ENCODE peak calls at places on chromosome 19, in four cellular contexts. S, D, P and K are unnamed samples. For H3K4me1, the result is how much of the 10 kb centered on the place peaks cover.

GRCh38 chr19:16441661-16442071 is 30.1 kb downstream of the EPS15L1 start:
- DNase-seq in S (peak), P (no peak), D (peak), K (no peak)

GRCh38 chr19:19997656-19998268 is 41.5 kb downstream of the ZNF682 start:
- DNase-seq in D (peak), S (no peak), P (no peak), K (peak)

GRCh38 chr19:15015946-15016542 is 33.2 kb upstream of the CASP14 start:
- DNase-seq in D (peak), S (no peak), P (no peak), K (peak)

GRCh38 chr19:28324275-28325060 is 888.5 kb downstream of the UQCRFS1 start:
- DNase-seq in S (no peak), P (no peak), D (no peak), K (no peak)

GRCh38 chr19:29564574-29565005 is 38.8 kb downstream of the VSTM2B start:
- DNase-seq in S (no peak), P (no peak), D (no peak), K (peak)

GRCh38 chr19:35715981-35716734 is 1.6 kb upstream of the KMT2B start:
- DNase-seq in P (peak), S (peak), D (no peak), K (peak)

GRCh38 chr19:7145494-7145893 is 76.0 kb downstream of the ZNF557 start:
- DNase-seq in D (no peak), S (no peak), P (no peak), K (no peak)

GRCh38 chr19:44620667-44621066 is 7.3 kb downstream of the IGSF23 start:
- DNase-seq in D (no peak), P (no peak), S (no peak), K (no peak)

GRCh38 chr19:51066393-51066792 is 1.5 kb upstream of the KLK13 start:
- DNase-seq in P (no peak), S (no peak), D (no peak), K (no peak)

GRCh38 chr19:41990615-41991014 is 3.4 kb downstream of the ATP1A3 start:
- DNase-seq in S (no peak), P (no peak), D (no peak), K (no peak)

GRCh38 chr19:39200066-39200817 is 3.5 kb downstream of the NCCRP1 start:
- DNase-seq in P (no peak), S (no peak), D (no peak), K (peak)

GRCh38 chr19:52665529-52665928 is 27.4 kb upstream of the ZNF83 start:
- DNase-seq in D (no peak), S (no peak), P (no peak), K (no peak)

GRCh38 chr19:49126575-49126974 is 7.2 kb downstream of the PPFIA3 start:
- DNase-seq in D (no peak), S (no peak), P (no peak), K (no peak)

GRCh38 chr19:49129238-49129583 is 9.9 kb downstream of the PPFIA3 start:
- DNase-seq in P (no peak), D (peak), S (no peak), K (no peak)

GRCh38 chr19:49128545-49129237 is 9.3 kb downstream of the PPFIA3 start:
- DNase-seq in P (no peak), S (no peak), D (no peak), K (no peak)

GRCh38 chr19:49127674-49128544 is 8.6 kb downstream of the PPFIA3 start:
- DNase-seq in P (peak), S (peak), D (peak), K (peak)

DNA sequence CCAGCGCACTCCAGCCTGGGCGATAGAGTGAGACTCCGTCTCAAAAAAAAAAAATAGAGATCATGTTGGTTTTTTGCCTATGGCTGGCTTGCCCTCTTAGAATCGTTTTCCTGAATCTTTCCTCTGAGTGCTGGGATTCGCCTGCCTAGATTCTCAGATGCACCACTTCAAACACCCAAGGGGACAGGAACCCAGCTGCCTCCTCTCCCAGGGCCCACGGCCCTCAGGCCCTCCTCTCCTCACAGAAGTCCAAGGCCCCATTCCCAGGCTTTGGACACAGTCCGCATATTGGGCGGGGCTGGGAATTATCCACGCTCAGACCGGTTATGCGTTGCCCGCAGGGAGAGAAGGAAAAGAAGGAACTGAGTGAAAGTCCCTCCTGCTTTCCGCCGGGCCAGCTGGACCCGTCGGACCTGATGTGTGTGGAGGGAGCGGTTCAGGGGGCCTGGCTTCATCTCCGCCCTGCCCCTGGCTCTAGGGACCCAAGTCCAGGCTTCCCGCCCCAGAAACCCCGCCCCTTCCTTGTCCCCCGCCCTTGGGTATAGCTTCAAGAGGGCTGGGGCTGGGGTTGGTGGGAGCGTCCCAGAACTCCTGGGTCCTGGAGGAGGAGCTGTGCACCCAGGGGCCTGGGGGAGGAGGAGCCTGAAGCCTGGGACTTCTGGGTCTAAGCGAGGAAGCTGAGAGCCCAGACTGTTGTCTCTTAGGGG is 5.8 kb downstream of the PPFIA3 start:
- DNase-seq in P (no peak), S (no peak), D (no peak), K (no peak)
- H3K4me3 ChIP-seq in P (no peak), S (no peak), D (no peak), K (no peak)

GRCh38 chr19:3005345-3005744 is 23.7 kb downstream of the TLE2 start:
- DNase-seq in D (no peak), P (no peak), S (no peak), K (no peak)

GRCh38 chr19:3008994-3009393 is 20.1 kb downstream of the TLE2 start:
- DNase-seq in P (no peak), S (no peak), D (no peak), K (no peak)

GRCh38 chr19:3004522-3004921 is 24.6 kb downstream of the TLE2 start:
- DNase-seq in D (no peak), P (no peak), S (no peak), K (no peak)

GRCh38 chr19:3007975-3008374 is 21.1 kb downstream of the TLE2 start:
- DNase-seq in S (no peak), P (no peak), D (no peak), K (no peak)

DNA sequence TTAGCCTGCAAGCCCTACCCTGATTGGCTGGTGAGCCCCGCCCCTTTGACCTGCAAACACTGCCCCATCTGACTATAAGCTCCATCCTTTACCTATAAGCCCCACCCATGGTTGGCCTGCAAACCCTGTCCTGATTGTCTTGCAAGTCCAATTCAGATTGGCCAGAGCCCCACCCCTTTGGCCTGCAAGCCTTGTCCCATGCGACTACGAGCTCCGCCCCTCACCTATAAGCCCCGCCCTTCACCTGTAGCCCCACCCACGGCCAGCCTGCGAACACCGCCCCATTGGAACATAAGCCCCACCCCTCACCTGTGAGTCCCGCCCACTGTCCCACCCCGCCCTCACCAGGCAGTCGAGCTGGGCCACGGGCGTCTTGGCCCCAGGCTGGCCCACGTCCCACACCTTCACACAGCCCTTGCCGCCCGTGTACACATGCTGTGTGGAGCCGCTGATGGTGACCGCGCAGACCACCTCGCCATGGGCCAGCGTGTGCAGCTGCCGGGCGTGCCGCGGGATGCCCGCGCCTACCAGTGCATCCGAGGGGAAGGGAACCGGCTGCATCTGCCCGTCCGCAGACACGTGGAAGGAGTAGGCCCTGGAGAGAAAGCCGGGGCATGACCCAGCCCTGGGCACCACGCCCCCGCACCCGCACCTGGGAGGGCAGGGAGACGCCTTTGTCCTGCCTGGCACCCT is 22.9 kb downstream of the TLE2 start:
- DNase-seq in S (no peak), P (no peak), D (no peak), K (no peak)
- H3K4me1 ChIP-seq in S (under half), P (under half), D (under half), K (under half)

DNA sequence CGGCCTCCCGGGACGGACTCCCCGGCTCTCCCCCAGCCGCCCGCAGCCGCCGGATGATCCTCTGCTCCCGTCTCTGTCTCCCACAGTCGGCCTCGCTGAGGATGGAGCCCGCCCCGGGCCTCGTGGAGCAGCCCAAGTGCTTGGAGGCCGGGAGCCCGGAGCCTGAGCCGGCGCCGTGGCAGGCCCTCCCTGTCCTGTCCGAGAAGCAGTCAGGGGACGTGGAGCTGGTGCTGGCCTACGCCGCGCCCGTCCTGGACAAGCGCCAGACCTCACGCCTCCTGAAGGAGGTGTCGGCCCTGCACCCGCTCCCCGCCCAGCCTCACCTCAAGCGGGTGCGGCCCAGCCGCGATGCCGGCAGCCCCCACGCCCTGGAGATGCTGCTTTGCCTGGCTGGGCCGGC is 6.8 kb downstream of the ADAT3 start:
- DNase-seq in D (no peak), S (no peak), P (no peak), K (peak)
- H3K27ac ChIP-seq in D (no peak), S (no peak), P (no peak), K (no peak)

DNA sequence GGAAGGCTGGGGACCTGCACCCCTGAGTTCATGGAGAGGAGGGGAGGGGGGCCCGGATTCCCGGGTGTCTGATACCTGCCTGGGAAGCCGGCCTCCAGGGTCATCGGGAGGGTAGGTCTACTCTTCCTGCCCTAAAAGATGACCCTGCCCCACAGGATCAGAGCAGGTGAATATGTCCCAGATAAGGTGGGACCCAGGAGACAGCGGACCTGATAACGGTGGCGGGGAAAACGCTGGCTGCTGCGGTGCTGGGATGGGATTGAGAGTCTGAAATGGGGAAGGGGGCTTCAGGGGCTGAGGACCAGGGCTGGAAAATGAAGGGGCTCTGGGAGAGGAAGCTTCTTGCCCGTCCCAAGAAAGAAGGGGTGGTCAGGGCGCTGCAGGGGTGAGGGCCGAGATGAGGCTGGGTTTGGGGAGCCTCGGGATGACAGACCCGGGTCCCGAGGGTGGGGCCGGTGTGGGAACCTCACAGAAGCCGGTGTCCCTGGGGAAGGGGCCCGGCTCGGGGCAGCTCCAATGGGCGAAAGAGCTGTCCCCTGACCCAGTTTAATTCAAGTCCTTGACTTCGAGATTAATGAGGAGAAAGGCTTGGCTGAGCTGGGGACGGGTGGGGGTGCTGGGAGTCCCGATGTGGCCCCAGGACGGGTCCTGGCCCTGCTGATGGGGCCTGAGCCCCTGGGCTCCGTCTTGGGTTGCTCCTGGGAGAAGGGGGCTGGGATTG is 797 bp downstream of the TTYH1 start:
- DNase-seq in D (no peak), S (no peak), P (no peak), K (no peak)
- H3K4me3 ChIP-seq in D (peak), S (no peak), P (no peak), K (peak)

GRCh38 chr19:13093407-13094284 is 9.0 kb downstream of the LYL1 start:
- DNase-seq in P (peak), S (peak), D (peak), K (peak)

GRCh38 chr19:13094285-13094595 is 8.4 kb downstream of the LYL1 start:
- DNase-seq in S (no peak), P (no peak), D (no peak), K (no peak)

GRCh38 chr19:13092206-13092605 is 10.5 kb downstream of the LYL1 start:
- DNase-seq in S (no peak), D (no peak), P (no peak), K (no peak)

GRCh38 chr19:13091400-13092161 is 11.1 kb downstream of the LYL1 start:
- DNase-seq in D (peak), S (no peak), P (peak), K (no peak)

DNA sequence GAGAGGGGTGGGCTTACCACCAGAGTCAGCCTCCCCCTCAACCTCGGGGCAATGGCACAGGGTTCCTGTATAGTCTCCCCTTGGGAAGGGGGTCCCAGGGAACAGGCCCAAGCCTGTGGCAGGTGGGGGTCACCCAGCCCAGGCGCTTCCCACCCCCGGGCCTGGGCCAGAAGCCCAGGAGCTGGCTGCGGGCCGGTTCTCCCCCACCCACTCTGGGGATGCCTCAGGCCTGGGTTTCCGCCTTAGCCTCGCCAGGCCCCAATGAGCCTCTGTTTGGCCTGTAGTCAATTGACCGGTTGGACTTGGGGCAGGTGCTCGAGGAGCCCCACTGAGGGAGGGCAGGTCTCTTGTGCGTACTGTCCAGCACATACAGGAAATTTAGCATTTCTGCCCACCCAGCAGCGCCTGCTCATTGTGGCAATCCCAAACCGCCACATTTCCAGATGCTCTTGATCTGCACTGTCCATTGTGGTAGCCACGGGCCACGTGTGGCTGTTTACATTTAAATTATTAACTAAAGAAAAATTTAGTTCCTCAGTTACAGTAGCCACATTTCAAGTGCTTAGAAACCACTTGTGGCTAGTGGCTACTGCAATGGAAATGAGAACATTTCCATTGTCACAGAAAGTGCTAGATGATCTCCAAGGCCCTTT is 9.9 kb downstream of the LYL1 start:
- DNase-seq in D (no peak), S (no peak), P (no peak), K (no peak)
- H3K4me1 ChIP-seq in D (under half), S (half or more), P (under half), K (under half)

GRCh38 chr19:13097331-13098258 is 5.1 kb downstream of the LYL1 start:
- DNase-seq in P (no peak), S (no peak), D (no peak), K (no peak)
- H3K27ac ChIP-seq in P (peak), S (no peak), D (no peak), K (peak)

DNA sequence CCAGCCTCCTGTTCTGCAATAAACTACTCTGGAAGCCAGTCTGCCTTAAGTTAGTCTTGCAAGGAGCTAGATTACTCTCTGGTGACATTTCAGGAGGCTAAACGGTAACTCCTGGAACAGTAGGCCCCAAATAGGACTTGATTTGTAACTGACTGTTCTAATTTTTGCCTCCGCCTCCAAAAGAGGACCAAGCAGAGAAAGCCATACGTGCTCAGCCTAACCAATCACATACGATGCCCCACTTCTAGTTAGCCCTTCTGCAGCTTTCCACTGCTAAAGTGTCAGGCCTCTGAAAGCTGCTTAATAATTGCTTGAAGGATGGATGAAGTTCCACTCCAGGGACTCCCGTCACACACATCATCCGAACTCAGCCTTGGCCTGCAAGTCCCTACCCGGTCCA is 749 bp downstream of the ZNF805 start:
- DNase-seq in P (no peak), D (no peak), S (no peak), K (no peak)
- H3K4me3 ChIP-seq in P (peak), D (peak), S (peak), K (peak)

DNA sequence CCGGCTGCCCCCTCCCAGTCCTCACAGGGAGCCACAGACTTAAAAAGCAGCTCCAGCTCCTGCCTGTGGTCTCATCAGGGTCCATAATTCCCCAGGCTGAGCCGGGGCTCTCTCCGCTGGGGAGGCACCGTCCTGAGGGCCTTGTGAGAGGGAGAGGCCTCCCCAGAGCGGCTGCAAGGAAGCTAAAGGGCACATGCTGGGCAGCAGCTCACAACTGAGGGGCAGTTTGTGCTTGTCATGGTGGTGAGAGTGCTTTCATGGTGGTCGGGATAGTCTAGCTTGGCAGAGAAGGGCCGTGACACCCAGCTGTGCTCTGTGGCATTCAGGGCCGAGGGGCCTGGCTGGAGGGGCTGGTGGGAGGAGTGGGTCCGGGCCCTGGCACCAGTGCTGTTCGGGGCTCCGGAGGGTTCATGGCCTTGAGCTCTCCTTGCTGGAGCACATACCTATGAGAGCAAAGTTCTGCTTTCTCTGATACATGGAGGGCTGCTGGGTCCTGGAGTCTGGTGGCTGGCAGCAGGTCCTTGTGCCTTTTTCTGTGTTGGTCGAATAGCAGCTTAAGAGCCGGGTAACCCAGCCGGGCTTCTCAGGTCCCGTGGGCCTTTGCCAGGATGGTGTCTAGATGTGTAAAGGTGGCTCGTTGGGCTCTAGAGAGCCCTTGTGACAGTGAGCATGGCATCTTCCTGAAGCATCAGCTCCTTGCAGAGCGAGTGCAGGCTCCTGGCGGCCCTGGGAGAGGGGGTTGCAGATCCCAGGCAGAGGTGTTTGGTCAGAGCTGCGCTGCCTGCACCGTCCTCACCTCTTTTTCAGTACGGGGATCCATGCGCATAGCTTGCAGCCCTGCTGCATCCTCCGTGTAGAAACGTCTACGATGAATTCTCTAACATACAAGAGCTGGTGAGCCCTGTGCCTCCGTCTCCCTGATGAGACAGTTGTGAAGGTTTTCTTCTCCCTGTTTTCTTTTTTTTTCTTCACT is 8.8 kb downstream of the UPF1 start:
- DNase-seq in D (no peak), P (no peak), S (no peak), K (no peak)
- H3K4me1 ChIP-seq in D (under half), P (half or more), S (under half), K (under half)